ENCODE peak calls at places on chromosomes 12 and 14, in seven cellular contexts. G, D, J, P, L, B and X are unnamed samples.

GRCh38 chr12:41552507-41553047 is 364.5 kb downstream of the PDZRN4 start:
- DNase-seq in D (no peak), J (no peak), G (no peak), P (no peak), B (no peak), L (no peak), X (no peak)

GRCh38 chr12:65098364-65098763 is 22.7 kb downstream of the WIF1 start:
- DNase-seq in G (no peak), P (no peak), J (no peak), D (no peak), L (no peak), B (no peak), X (no peak)

GRCh38 chr12:88381456-88381855 is 198.8 kb downstream of the KITLG start:
- DNase-seq in L (no peak), B (no peak), D (no peak), G (no peak), P (no peak), J (no peak), X (no peak)

GRCh38 chr12:113918306-113918705 is 47.8 kb downstream of the RBM19 start:
- DNase-seq in L (no peak), J (no peak), B (no peak), P (no peak), D (no peak), G (no peak), X (no peak)

GRCh38 chr14:87896393-87897380 is 96.3 kb downstream of the GALC start:
- DNase-seq in D (no peak), G (no peak), J (no peak), P (no peak), L (peak; percentile 47), B (no peak), X (peak; percentile 41)

GRCh38 chr14:77100961-77101360 is 2.9 kb downstream of the CIPC start:
- DNase-seq in B (no peak), G (no peak), J (no peak), D (no peak), L (no peak), P (no peak), X (no peak)

GRCh38 chr14:30573203-30573814 is 14.4 kb downstream of the G2E3 start:
- DNase-seq in J (no peak), P (no peak), B (no peak), L (peak; percentile 33), D (no peak), G (no peak), X (no peak)

GRCh38 chr14:77574446-77575125 is 41.9 kb downstream of the SPTLC2 start:
- DNase-seq in J (no peak), G (peak; percentile 5), L (no peak), D (no peak), P (no peak), B (no peak), X (no peak)

GRCh38 chr14:51293926-51294290 is 53.9 kb downstream of the TMX1 start:
- DNase-seq in G (peak; percentile 90), P (no peak), D (no peak), B (no peak), J (no peak), L (no peak), X (no peak)

GRCh38 chr12:1919284-1919683 is 832 bp upstream of the CACNA2D4 start:
- DNase-seq in G (peak; percentile 66), P (no peak), L (peak; percentile 5), D (no peak), J (no peak), B (no peak), X (no peak)

GRCh38 chr12:3315201-3315661 is 175.8 kb upstream of the PRMT8 start:
- DNase-seq in L (no peak), P (peak; percentile 80), G (no peak), D (peak; percentile 87), B (no peak), J (peak; percentile 52), X (no peak)

GRCh38 chr12:132266802-132267201 is 62.6 kb downstream of the GALNT9 start:
- DNase-seq in D (no peak), B (no peak), L (no peak), P (no peak), G (no peak), J (no peak), X (no peak)

GRCh38 chr14:102523200-102524025 is 13.8 kb upstream of the ANKRD9 start:
- DNase-seq in P (no peak), J (no peak), L (no peak), D (no peak), B (no peak), G (no peak), X (no peak)
- TF ChIP-seq POLR2A in P (no peak), J (no peak), L (no peak), D (no peak), B (no peak), G (no peak), X (no peak)

DNA sequence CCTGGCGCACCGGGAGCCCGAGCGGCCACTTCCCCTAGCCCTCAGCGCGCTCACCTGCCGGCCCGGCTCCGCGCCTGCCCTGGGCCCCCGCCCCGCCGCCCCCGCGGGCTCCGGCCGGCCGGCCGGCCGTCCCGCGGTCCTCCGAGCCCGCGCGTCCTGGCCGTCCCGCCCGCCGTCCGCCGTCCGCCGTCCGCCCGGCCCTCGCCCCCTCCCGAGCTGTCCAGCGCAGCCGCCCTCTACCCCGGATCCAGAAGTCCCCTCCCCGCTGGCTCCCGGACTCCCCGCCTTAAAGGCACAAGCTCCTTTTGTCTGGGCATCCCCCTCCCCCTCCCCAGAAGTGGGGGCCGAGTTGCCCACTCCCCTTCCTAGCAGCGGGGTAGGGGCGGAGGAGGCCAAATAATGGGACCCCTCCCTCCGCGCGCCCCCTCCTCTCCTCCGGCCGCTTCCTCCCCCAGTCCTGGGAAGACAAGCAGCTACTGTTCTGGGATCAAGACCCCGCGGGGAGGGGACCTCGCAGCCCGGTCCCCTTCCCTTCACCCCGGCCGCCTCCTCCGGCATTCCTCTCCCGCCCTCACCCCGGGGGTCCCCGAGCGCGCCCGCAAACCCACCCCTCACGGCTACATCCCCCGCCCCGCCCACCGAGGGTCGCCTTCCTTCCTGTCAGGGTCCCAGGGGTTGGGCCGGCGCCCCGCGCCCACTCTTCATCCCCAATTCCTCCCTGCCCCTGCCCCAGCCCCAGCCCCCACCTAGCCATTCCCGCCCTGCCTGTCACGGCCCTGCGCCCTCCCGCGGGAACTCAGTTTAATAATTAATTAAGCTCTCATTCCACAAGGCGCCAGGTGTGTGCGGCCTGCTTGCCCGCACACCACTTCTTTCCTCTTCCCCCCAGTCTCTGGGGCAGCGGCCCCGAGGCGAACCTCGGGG is at the start of gene ADCY6:
- DNase-seq in G (no peak), L (peak; percentile 73), P (peak; percentile 88), B (no peak), D (peak; percentile 91), J (peak; percentile 66), X (no peak)
- TF ChIP-seq POLR2A in G (no peak), L (peak; percentile 3), P (peak; percentile 32), B (no peak), D (no peak), J (no peak), X (no peak)

GRCh38 chr14:50000215-50001145 is 107.6 kb downstream of the ARF6 start:
- DNase-seq in G (no peak), D (peak; percentile 83), J (peak; percentile 72), P (no peak), L (peak; percentile 54), B (no peak), X (peak; percentile 28)

GRCh38 chr14:50001146-50001998 is 108.5 kb downstream of the ARF6 start:
- DNase-seq in J (peak; percentile 71), D (no peak), P (peak; percentile 45), G (no peak), L (no peak), B (peak; percentile 45), X (peak; percentile 48)

GRCh38 chr14:49999826-50000214 is 106.9 kb downstream of the ARF6 start:
- DNase-seq in B (no peak), P (no peak), G (no peak), L (no peak), D (no peak), J (no peak), X (no peak)

GRCh38 chr14:49997991-49998390 is 105.1 kb downstream of the ARF6 start:
- DNase-seq in J (no peak), P (no peak), G (no peak), B (no peak), D (no peak), L (no peak), X (no peak)

GRCh38 chr14:49999216-49999761 is 106.4 kb downstream of the ARF6 start:
- DNase-seq in D (peak; percentile 89), J (peak; percentile 87), G (no peak), P (peak; percentile 54), L (peak; percentile 89), B (peak; percentile 53), X (peak; percentile 63)
- TF ChIP-seq POLR2A in D (no peak), J (no peak), G (no peak), P (peak; percentile 42), L (peak; percentile 62), B (peak; percentile 83), X (peak; percentile 51)

DNA sequence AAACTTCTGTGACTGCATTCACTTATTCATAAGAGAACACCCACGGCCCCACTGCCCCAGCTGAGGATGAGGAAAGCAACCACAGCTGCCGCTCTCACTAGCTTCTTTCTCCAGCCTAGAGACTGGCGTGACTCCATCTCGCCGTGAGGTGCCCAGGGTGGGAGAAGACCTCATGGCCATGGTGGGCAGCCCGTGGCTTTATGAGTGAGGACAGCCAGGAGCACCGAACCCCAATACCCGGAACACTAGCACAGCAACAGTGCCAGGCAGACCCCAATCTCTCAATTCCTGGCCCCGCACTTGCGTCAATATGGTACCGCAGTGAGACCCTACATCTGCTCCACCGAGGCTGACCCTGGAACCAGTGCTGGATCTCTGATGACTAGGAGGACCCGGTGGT is 29.6 kb upstream of the DYNC1H1 start:
- DNase-seq in G (no peak), L (peak; percentile 10), D (peak; percentile 40), B (no peak), J (no peak), P (no peak), X (no peak)
- TF ChIP-seq POLR2A in G (no peak), L (no peak), D (no peak), B (no peak), J (no peak), P (no peak), X (no peak)

GRCh38 chr12:116533343-116534248 is 25.6 kb upstream of the MAP1LC3B2 start:
- DNase-seq in D (peak; percentile 93), G (no peak), L (peak; percentile 69), P (peak; percentile 72), B (peak; percentile 62), J (peak; percentile 75), X (peak; percentile 87)
- TF ChIP-seq POLR2A in D (no peak), G (no peak), L (no peak), P (no peak), B (no peak), J (no peak), X (peak; percentile 31)